ENCODE peak calls at places on chromosome 1, in four cellular contexts. A is heart right ventricle, I is bronchial epithelial cell, U is heart left ventricle. L is an unnamed sample.
A peak's percentile ranks its signal among the peaks of the same experiment; 100 is the strongest.

GRCh38 chr1:75170006-75170405 is 35.8 kb downstream of the LHX8 start:
- DNase-seq in A (no peak), I (no peak), U (no peak), L (no peak)

GRCh38 chr1:100607628-100608240 is 69.8 kb downstream of the GPR88 start:
- DNase-seq in A (no peak), I (no peak), U (no peak), L (peak; percentile 42)

GRCh38 chr1:231596337-231596791 is 30.2 kb upstream of the DISC1 start:
- DNase-seq in A (no peak), I (no peak), U (peak; percentile 27), L (peak; percentile 72)

GRCh38 chr1:114011796-114012195 is 32.5 kb downstream of the OLFML3 start:
- DNase-seq in A (no peak), I (no peak), U (no peak), L (no peak)

GRCh38 chr1:192747942-192748341 is 60.9 kb upstream of the RGS2 start:
- DNase-seq in A (no peak), I (peak; percentile 74), U (no peak), L (peak; percentile 55)

GRCh38 chr1:168717906-168718891 is 10.8 kb downstream of the DPT start:
- DNase-seq in A (peak; percentile 61), I (no peak), U (peak; percentile 54), L (no peak)

GRCh38 chr1:229171934-229172333 is 99.0 kb upstream of the RAB4A start:
- DNase-seq in A (no peak), I (no peak), U (no peak), L (no peak)

GRCh38 chr1:31936278-31936965 is 1.7 kb downstream of the PTP4A2 start:
- DNase-seq in A (no peak), I (peak; percentile 53), U (no peak), L (peak; percentile 38)

GRCh38 chr1:60923287-60924110 is 158.9 kb upstream of the NFIA start:
- DNase-seq in A (no peak), I (no peak), U (no peak), L (no peak)

GRCh38 chr1:17170571-17170970 is 34.4 kb upstream of the PADI1 start:
- DNase-seq in A (no peak), I (no peak), U (no peak), L (peak; percentile 76)

GRCh38 chr1:183226361-183226760 is 40.3 kb downstream of the LAMC2 start:
- DNase-seq in A (no peak), I (no peak), U (no peak), L (no peak)

GRCh38 chr1:164659621-164660414 is 100.8 kb downstream of the PBX1 start:
- DNase-seq in A (no peak), I (peak; percentile 60), U (no peak), L (no peak)

GRCh38 chr1:17099941-17100340 is 19.3 kb downstream of the PADI2 start:
- DNase-seq in A (no peak), I (no peak), U (no peak), L (no peak)

GRCh38 chr1:165369255-165369848 is 12.8 kb upstream of the LMX1A start:
- DNase-seq in A (peak; percentile 62), I (peak; percentile 29), U (no peak), L (peak; percentile 34)

GRCh38 chr1:193355654-193356053 is 169.2 kb upstream of the B3GALT2 start:
- DNase-seq in A (no peak), I (peak; percentile 35), U (no peak), L (no peak)

DNA sequence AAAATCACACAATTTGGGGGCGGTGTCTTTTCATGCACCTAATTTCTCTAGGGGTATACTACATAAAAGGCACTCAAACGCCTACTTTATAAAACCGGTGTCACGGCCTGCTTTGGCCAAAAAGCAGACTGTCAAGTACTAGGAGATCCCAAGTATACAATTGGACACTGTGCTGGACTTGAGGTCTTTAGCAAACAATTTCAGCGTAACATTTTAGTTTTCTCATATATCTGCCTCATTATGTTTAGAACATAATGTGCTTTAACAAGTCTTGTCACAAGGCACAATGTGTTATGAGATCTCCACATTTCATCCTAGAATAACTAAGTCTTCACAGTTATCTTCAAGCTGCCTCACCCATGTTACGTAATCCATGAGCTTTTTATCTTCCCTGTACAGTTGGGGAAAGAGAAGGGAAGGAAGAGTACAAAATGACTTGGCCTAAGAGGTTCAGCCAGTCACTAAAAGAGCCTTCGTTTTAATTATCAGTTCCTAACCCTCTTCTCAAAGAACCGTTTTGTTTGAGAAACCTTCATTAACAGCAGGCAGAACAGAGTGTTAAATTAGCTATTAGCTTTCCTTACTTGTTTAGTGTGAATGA is 1.7 kb downstream of the SSX2IP start:
- DNase-seq in A (no peak), I (peak; percentile 48), U (no peak), L (peak; percentile 84)
- H3K4me3 ChIP-seq in A (peak overlapping the region; percentile 77), I (no peak overlapping the region), U (peak overlapping the region; percentile 72), L (peak overlapping the region; percentile 78)

DNA sequence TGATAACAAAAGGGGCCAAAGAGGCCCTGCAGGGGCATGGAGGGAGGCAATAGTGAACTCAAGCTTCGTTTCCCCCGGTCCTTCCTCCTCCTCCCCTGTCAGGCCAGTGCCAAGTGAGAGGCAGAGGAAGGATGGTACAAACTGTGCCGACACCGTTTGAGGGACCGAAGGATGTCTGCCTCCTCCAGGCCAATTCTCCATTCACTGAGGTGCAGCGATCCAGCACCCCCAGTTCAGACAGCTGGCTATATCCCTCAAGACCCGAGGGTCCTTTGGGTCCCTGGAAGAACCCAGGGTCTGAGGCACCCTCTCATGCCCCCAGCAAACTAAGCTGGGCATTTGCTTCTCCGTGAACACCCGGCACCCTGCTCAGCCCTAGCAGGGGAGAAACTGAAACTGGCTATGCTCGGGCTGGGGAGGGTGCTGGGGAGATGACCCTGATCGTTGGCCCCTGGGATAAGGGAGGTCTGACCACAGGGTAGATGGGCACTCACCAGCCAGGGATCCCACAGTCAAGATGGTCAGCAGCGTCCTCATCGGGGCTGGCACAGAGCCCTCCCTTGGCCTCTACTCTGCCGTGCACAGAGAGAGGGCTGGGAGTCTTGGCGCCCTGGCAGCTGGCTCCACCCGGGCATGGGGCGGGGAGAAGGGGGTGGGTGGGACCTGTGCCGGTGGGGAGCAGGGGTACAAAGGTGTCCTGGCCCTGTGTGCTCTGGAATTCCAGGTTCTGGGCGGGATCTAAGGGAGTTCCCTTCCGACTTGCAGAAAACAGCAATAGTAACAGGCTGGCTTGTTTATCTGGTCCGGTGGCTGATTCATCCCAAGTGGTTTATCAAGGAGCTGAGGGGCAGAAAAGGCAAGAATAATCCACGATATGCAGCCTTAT is at the start of gene IL22RA1:
- DNase-seq in A (peak; percentile 45), I (peak; percentile 82), U (no peak), L (no peak)
- TF ChIP-seq CTCF in A (no peak), I (no peak), U (no peak), L (no peak)

GRCh38 chr1:46423574-46424240 is 29.6 kb downstream of the FAAH start:
- DNase-seq in A (no peak), I (no peak), U (no peak), L (no peak)

GRCh38 chr1:46424730-46425129 is 30.6 kb downstream of the FAAH start:
- DNase-seq in A (no peak), I (no peak), U (no peak), L (no peak)

GRCh38 chr1:46425740-46426139 is 31.6 kb downstream of the FAAH start:
- DNase-seq in A (no peak), I (no peak), U (no peak), L (no peak)

GRCh38 chr1:46429436-46429835 is 35.3 kb downstream of the FAAH start:
- DNase-seq in A (no peak), I (no peak), U (no peak), L (no peak)

DNA sequence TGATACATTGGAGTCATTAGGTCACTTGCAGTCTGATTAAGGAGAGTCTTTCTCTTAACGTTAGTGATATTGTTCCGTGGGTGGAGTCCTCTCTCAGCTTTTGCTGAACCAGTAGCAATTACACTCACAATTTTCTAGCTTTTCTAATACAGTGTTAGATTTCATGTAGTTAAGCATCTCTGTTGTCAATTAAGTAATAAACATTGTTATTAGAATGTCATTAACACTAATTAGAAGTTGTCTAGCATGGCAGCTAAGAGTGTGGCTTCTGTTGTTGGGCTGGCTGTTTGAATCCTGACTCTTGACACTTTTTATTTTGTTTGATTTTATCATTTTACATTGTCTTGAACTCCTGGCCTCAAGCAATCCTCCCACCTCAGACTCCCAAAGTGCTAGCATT is 33.4 kb downstream of the FAAH start:
- DNase-seq in A (no peak), I (no peak), U (no peak), L (no peak)
- H3K4me3 ChIP-seq in A (no peak overlapping the region), I (no peak overlapping the region), U (no peak overlapping the region), L (no peak overlapping the region)

DNA sequence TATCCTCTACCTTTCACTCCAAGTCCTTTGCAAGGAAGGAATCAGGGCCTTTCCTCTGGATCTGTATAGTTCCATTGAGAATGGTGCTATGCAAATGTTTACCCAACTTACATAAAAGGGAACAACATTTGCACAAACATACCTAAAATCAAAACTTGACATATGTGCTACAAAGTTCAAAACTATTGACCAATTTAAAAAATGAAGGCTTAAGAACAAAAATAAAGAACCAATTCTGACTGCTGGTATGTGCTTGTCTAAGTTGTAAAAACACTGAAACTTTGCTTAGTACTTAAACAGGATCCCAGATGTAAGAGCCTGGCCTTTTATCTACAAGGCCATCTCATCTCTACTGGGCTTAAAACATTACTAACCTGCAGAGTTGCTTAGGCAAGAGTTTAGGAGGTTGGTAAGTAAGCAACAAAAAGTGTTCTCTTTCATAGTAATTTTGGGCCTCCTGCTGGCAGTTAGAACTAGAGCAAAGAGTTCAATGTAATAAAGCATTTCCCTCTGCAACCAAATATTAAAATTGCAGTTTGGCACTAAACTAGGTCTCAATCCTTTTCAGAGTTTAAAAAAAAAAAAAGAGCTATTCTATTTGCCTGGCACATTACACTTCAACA is 2.0 kb downstream of the SCMH1 start:
- DNase-seq in A (no peak), I (peak; percentile 44), U (no peak), L (peak; percentile 96)
- TF ChIP-seq CTCF in A (peak; percentile 39), I (peak; percentile 25), U (peak; percentile 16), L (peak; percentile 55)